ENCODE peak calls at places on chromosome 13, in ten cellular contexts. U is fibroblast of lung, T is tibial nerve, X is thoracic aorta, S is GM23338, R is cardiac muscle cell, B is left lung, V is left ventricle myocardium inferior, G is endodermal cell, C is ascending aorta. Z is an unnamed sample. For H3K36me3 and H3K4me1, the result is how much of the 10 kb centered on the place peaks cover.

GRCh38 chr13:114115191-114115671 is 17.2 kb downstream of the RASA3 start:
- DNase-seq in U (peak), T (no peak), X (no peak), S (no peak), V (no peak), G (peak), B (peak), R (no peak), C (peak), Z (no peak)

GRCh38 chr13:28754698-28755545 is 36.2 kb upstream of the SLC46A3 start:
- DNase-seq in T (peak), C (no peak), G (peak), V (peak), S (peak), R (peak), B (no peak), U (peak), X (no peak), Z (no peak)

GRCh38 chr13:72960541-72960940 is 98.3 kb upstream of the KLF5 start:
- DNase-seq in G (no peak), U (no peak), T (no peak), B (no peak), R (no peak), V (no peak), C (no peak), S (peak), X (no peak), Z (no peak)

GRCh38 chr13:52158629-52159158 is 703 bp downstream of the NEK3 start:
- DNase-seq in V (peak), G (no peak), T (peak), U (peak), C (no peak), S (peak), X (no peak), R (no peak), B (no peak), Z (no peak)

GRCh38 chr13:37657134-37657533 is 58.6 kb upstream of the POSTN start:
- DNase-seq in T (no peak), X (no peak), V (no peak), U (peak), S (no peak), R (no peak), C (no peak), G (no peak), B (no peak), Z (no peak)

GRCh38 chr13:100131863-100132574 is 43.1 kb downstream of the PCCA start:
- DNase-seq in R (no peak), B (no peak), T (no peak), V (no peak), S (no peak), U (peak), C (no peak), G (no peak), X (no peak), Z (no peak)

GRCh38 chr13:77698211-77699058 is 948 bp downstream of the SLAIN1 start:
- DNase-seq in G (peak), R (peak), X (no peak), C (peak), V (peak), T (peak), U (peak), B (peak), S (peak), Z (peak)

GRCh38 chr13:27024781-27025492 is 146.7 kb downstream of the USP12 start:
- DNase-seq in B (no peak), G (no peak), R (no peak), X (no peak), C (no peak), S (no peak), U (no peak), T (no peak), V (no peak), Z (no peak)

GRCh38 chr13:21012841-21013681 is 48.3 kb downstream of the LATS2 start:
- DNase-seq in V (no peak), S (no peak), X (no peak), R (no peak), U (no peak), B (no peak), T (no peak), G (no peak), C (no peak), Z (no peak)

GRCh38 chr13:32645854-32646253 is 59.6 kb downstream of the PDS5B start:
- DNase-seq in R (no peak), V (no peak), S (no peak), U (no peak), T (no peak), G (no peak), X (no peak), B (no peak), C (no peak), Z (no peak)

GRCh38 chr13:37074703-37075102 is 15.2 kb upstream of the SUPT20H start:
- DNase-seq in S (peak), T (no peak), R (peak), X (no peak), B (no peak), C (no peak), G (no peak), U (peak), V (no peak), Z (no peak)

GRCh38 chr13:66859934-66860867 is 369.9 kb downstream of the PCDH9 start:
- DNase-seq in S (peak), U (no peak), R (peak), C (no peak), G (peak), V (no peak), X (no peak), B (no peak), T (no peak), Z (no peak)

GRCh38 chr13:39411501-39411900 is 191.5 kb downstream of the LHFPL6 start:
- DNase-seq in B (no peak), G (no peak), V (no peak), C (no peak), R (no peak), S (no peak), U (no peak), X (no peak), T (no peak), Z (no peak)

GRCh38 chr13:58051807-58052375 is 420.3 kb downstream of the PCDH17 start:
- DNase-seq in T (no peak), B (no peak), U (no peak), S (peak), R (no peak), G (peak), X (no peak), V (no peak), C (no peak), Z (no peak)

GRCh38 chr13:48232420-48233096 is 448 bp upstream of the ITM2B start:
- DNase-seq in S (peak), G (peak), U (no peak), C (no peak), X (no peak), B (no peak), T (no peak), R (no peak), V (no peak), Z (no peak)

GRCh38 chr13:108306768-108307332 is 37.3 kb downstream of the TNFSF13B start:
- DNase-seq in U (no peak), V (no peak), X (no peak), T (no peak), R (no peak), C (no peak), G (no peak), S (no peak), B (no peak), Z (no peak)

GRCh38 chr13:24910502-24911134 is 146.6 kb downstream of the RNF17 start:
- DNase-seq in R (no peak), V (no peak), C (no peak), X (no peak), T (no peak), G (no peak), U (peak), S (no peak), B (no peak), Z (no peak)

GRCh38 chr13:42720116-42720857 is 61.1 kb upstream of the FAM216B start:
- DNase-seq in C (no peak), U (peak), B (no peak), S (no peak), T (no peak), G (no peak), V (no peak), X (no peak), R (no peak), Z (no peak)

GRCh38 chr13:95002968-95003813 is 290.8 kb upstream of the SOX21 start:
- DNase-seq in X (no peak), U (no peak), C (no peak), T (no peak), B (peak), V (no peak), R (peak), S (peak), G (peak), Z (no peak)

GRCh38 chr13:99967498-99967883 is 4.1 kb downstream of the ZIC5 start:
- DNase-seq in V (no peak), G (no peak), C (peak), R (no peak), X (no peak), U (no peak), S (no peak), T (no peak), B (no peak), Z (no peak)

GRCh38 chr13:98934243-98934642 is 43.6 kb downstream of the DOCK9 start:
- DNase-seq in G (no peak), X (no peak), U (no peak), C (no peak), S (no peak), R (no peak), B (no peak), V (no peak), T (no peak), Z (no peak)

GRCh38 chr13:112813552-112813951 is 123.7 kb downstream of the ATP11A start:
- DNase-seq in V (no peak), T (no peak), C (no peak), S (no peak), U (no peak), B (no peak), G (no peak), X (no peak), R (no peak), Z (no peak)

GRCh38 chr13:112818698-112819045 is 128.8 kb downstream of the ATP11A start:
- DNase-seq in C (no peak), U (no peak), G (no peak), T (no peak), R (no peak), S (no peak), B (no peak), V (no peak), X (no peak), Z (no peak)

GRCh38 chr13:112818040-112818697 is 128.3 kb downstream of the ATP11A start:
- DNase-seq in R (no peak), U (no peak), V (no peak), X (no peak), T (no peak), C (no peak), S (no peak), G (no peak), B (peak), Z (no peak)

GRCh38 chr13:112814905-112815585 is 125.2 kb downstream of the ATP11A start:
- DNase-seq in T (no peak), X (no peak), R (no peak), B (no peak), S (no peak), U (no peak), G (no peak), C (no peak), V (peak), Z (no peak)

GRCh38 chr13:112815871-112816270 is 126.0 kb downstream of the ATP11A start:
- DNase-seq in C (no peak), B (no peak), S (no peak), U (no peak), X (no peak), R (no peak), G (no peak), T (no peak), V (no peak), Z (no peak)
- H3K36me3 ChIP-seq in C (under half), B (under half), S (under half), U (under half), X (under half), R (under half), G (half or more), T (under half), V (half or more), Z (under half)

GRCh38 chr13:40438022-40438692 is 228.3 kb downstream of the FOXO1 start:
- DNase-seq in X (no peak), R (no peak), G (no peak), S (no peak), T (no peak), V (no peak), C (no peak), B (no peak), U (no peak), Z (no peak)
- H3K27ac ChIP-seq in X (peak), R (no peak), G (no peak), S (no peak), T (peak), V (peak), C (peak), B (peak), U (no peak), Z (no peak)

DNA sequence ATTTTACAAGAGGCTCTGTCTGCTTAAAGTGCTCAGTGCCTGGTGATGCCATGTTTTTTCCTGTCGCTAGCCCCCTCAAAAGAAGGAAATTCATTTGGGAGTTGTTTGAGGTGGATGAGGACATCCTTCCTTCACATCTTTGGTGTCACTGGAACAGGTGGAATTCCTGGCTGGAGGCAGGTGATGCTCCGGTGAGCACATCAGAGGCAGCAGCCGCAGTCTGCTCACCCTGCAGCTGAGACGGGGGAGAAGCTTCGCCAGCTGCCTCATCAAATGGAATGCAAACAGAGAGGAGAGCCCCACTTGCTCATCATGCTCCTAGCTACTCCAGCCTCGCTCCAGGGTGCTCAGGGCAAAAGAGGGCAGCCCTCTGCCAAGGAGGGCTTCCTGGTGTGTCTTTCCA is 74.1 kb upstream of the UBL3 start:
- DNase-seq in R (no peak), B (no peak), V (no peak), U (peak), T (no peak), X (no peak), G (no peak), C (no peak), S (no peak), Z (no peak)
- H3K4me1 ChIP-seq in R (under half), B (under half), V (under half), U (under half), T (under half), X (under half), G (under half), C (under half), S (under half), Z (under half)

GRCh38 chr13:93957371-93957770 is 522.1 kb downstream of the DCT start:
- DNase-seq in R (no peak), U (no peak), S (no peak), X (no peak), C (no peak), G (no peak), T (no peak), B (no peak), V (no peak), Z (no peak)
- H3K36me3 ChIP-seq in R (under half), U (under half), S (under half), X (under half), C (under half), G (under half), T (under half), B (under half), V (under half), Z (under half)

GRCh38 chr13:110873639-110874507 is 41.0 kb downstream of the ANKRD10 start:
- DNase-seq in C (no peak), B (no peak), R (no peak), X (no peak), G (peak), T (no peak), V (no peak), S (no peak), U (no peak), Z (no peak)

GRCh38 chr13:110874508-110874960 is 40.3 kb downstream of the ANKRD10 start:
- DNase-seq in R (peak), S (peak), G (peak), X (peak), T (peak), C (peak), V (peak), U (peak), B (peak), Z (no peak)

GRCh38 chr13:110876592-110876991 is 38.3 kb downstream of the ANKRD10 start:
- DNase-seq in X (no peak), V (no peak), B (no peak), C (no peak), R (no peak), G (peak), S (peak), T (no peak), U (no peak), Z (no peak)

GRCh38 chr13:110872768-110873638 is 41.9 kb downstream of the ANKRD10 start:
- DNase-seq in S (no peak), V (no peak), G (peak), T (no peak), B (no peak), X (no peak), U (no peak), R (no peak), C (no peak), Z (no peak)

GRCh38 chr13:110875243-110875642 is 39.6 kb downstream of the ANKRD10 start:
- DNase-seq in X (no peak), S (no peak), T (no peak), G (no peak), V (no peak), R (no peak), B (no peak), C (no peak), U (no peak), Z (no peak)
- H3K27ac ChIP-seq in X (no peak), S (no peak), T (no peak), G (no peak), V (no peak), R (no peak), B (no peak), C (peak), U (peak), Z (no peak)

DNA sequence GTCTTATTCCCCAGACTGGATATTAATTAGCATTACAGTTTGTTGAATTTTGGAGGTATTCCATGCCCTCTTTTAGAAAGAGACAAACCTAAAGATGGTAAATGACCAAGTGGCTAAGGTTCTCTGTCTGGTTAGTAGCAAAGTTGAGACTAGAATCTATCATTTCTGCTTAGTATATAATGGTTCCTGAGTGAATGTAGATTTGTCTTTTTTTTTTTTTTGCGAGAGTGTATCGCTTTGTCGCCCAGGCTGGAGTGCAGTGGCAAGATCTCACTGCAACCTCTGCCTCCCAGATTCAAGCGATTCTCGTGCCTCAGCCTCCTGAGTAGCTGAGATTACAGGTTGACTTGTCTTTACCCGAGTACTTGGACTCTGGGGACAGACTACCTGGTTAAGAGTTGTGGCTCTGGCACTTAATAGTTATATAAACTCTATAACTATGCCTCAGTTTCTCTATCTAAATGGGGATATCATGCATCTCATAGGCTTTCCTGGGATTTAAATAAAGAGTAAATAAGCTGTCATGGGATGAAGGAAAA is 2.7 kb downstream of the NAA16 start:
- DNase-seq in V (no peak), G (no peak), B (no peak), C (no peak), S (no peak), R (no peak), U (no peak), T (no peak), X (no peak), Z (no peak)
- H3K4me1 ChIP-seq in V (half or more), G (under half), B (half or more), C (under half), S (under half), R (under half), U (under half), T (under half), X (under half), Z (under half)

Z was measured in effector memory CD4-positive, alpha-beta T cell.